ENCODE peak calls at places on chromosomes 7 and 10, in five cellular contexts. Q is HT-29, G is Calu3, L is T47D, M is aorta. E is an unnamed sample.

GRCh38 chr10:48833674-48834073 is 106.0 kb downstream of the LRRC18 start:
- DNase-seq in L (no peak), Q (no peak), G (no peak), M (no peak), E (no peak)

GRCh38 chr10:43118631-43119415 is 19.4 kb upstream of the CSGALNACT2 start:
- DNase-seq in G (no peak), L (no peak), Q (no peak), M (peak), E (no peak)

GRCh38 chr10:69409176-69409495 is 7.6 kb downstream of the TACR2 start:
- DNase-seq in G (no peak), L (no peak), Q (no peak), M (no peak), E (no peak)

GRCh38 chr10:82889703-82890102 is 1014.7 kb downstream of the NRG3 start:
- DNase-seq in M (no peak), L (no peak), Q (no peak), G (no peak), E (no peak)

GRCh38 chr10:43225787-43226153 is 41.1 kb downstream of the RASGEF1A start:
- DNase-seq in G (no peak), Q (no peak), L (no peak), M (peak), E (no peak)

GRCh38 chr10:91521444-91521843 is 111.3 kb downstream of the HECTD2 start:
- DNase-seq in M (no peak), L (no peak), G (no peak), Q (no peak), E (no peak)

GRCh38 chr7:29921404-29922010 is 68.1 kb downstream of the SCRN1 start:
- DNase-seq in L (peak), M (no peak), G (peak), Q (peak), E (peak)

GRCh38 chr10:13891542-13892431 is 305.0 kb downstream of the PRPF18 start:
- DNase-seq in M (peak), L (no peak), Q (no peak), G (no peak), E (no peak)

GRCh38 chr10:63866075-63866746 is 345.0 kb downstream of the REEP3 start:
- DNase-seq in M (peak), G (peak), Q (peak), L (peak), E (no peak)

E was measured in glomerular endothelial cell.